ENCODE peak calls at places on chromosome 20, in seven cellular contexts. Z is cardiac fibroblast, N is prostate gland, A is ACHN, C is BE2C, Q is occipital lobe, B is iPS-NIHi11. G is an unnamed sample.

GRCh38 chr20:17453592-17453991 is 77.6 kb downstream of the BFSP1 start:
- DNase-seq in Z (no peak), N (no peak), A (no peak), C (no peak), Q (no peak), B (no peak), G (no peak)

GRCh38 chr20:35199696-35200095 is 26.8 kb upstream of the MMP24 start:
- DNase-seq in Z (no peak), N (no peak), A (no peak), C (no peak), Q (no peak), B (no peak), G (no peak)

GRCh38 chr20:38609828-38610227 is 8.2 kb downstream of the ARHGAP40 start:
- DNase-seq in Z (no peak), N (no peak), A (no peak), C (no peak), Q (no peak), B (no peak), G (no peak)

GRCh38 chr20:24955045-24955444 is 6.0 kb downstream of the CST7 start:
- DNase-seq in Z (no peak), N (no peak), A (no peak), C (no peak), Q (no peak), B (no peak), G (no peak)

GRCh38 chr20:61100489-61100888 is 151.6 kb upstream of the CDH4 start:
- DNase-seq in Z (no peak), N (no peak), A (no peak), C (no peak), Q (no peak), B (no peak), G (no peak)

GRCh38 chr20:63092660-63093215 is 86.0 kb upstream of the BHLHE23 start:
- DNase-seq in Z (no peak), N (no peak), A (no peak), C (peak), Q (no peak), B (peak), G (no peak)

GRCh38 chr20:9555781-9556180 is 41.4 kb downstream of the LAMP5 start:
- DNase-seq in Z (no peak), N (no peak), A (no peak), C (no peak), Q (no peak), B (no peak), G (no peak)

GRCh38 chr20:61765081-61765870 is 300.4 kb downstream of the TAF4 start:
- DNase-seq in Z (no peak), N (no peak), A (no peak), C (no peak), Q (no peak), B (no peak), G (no peak)

GRCh38 chr20:59598625-59599310 is 5.6 kb upstream of the PHACTR3 start:
- DNase-seq in Z (peak), N (no peak), A (peak), C (peak), Q (peak), B (peak), G (peak)

GRCh38 chr20:5835234-5835845 is 85.1 kb downstream of the SHLD1 start:
- DNase-seq in Z (peak), N (no peak), A (no peak), C (peak), Q (no peak), B (no peak), G (peak)

GRCh38 chr20:59032713-59033059 is 551 bp upstream of the ATP5F1E start:
- DNase-seq in Z (peak), N (no peak), A (peak), C (peak), Q (no peak), B (peak), G (no peak)

GRCh38 chr20:6026051-6026450 is 27.8 kb downstream of the LRRN4 start:
- DNase-seq in Z (no peak), N (no peak), A (no peak), C (no peak), Q (no peak), B (no peak), G (peak)

GRCh38 chr20:51886341-51886740 is 84.0 kb upstream of the SALL4 start:
- DNase-seq in Z (peak), N (no peak), A (no peak), C (no peak), Q (no peak), B (no peak), G (no peak)

GRCh38 chr20:24705486-24705885 is 236.1 kb downstream of the SYNDIG1 start:
- DNase-seq in Z (no peak), N (no peak), A (no peak), C (no peak), Q (no peak), B (no peak), G (no peak)

GRCh38 chr20:45433316-45433715 is 17.4 kb downstream of the PIGT start:
- DNase-seq in Z (peak), N (no peak), A (peak), C (no peak), Q (peak), B (no peak), G (peak)

GRCh38 chr20:51862796-51863195 is 60.5 kb upstream of the SALL4 start:
- DNase-seq in Z (no peak), N (no peak), A (no peak), C (no peak), Q (no peak), B (no peak), G (no peak)

GRCh38 chr20:1087311-1087710 is 31.1 kb upstream of the PSMF1 start:
- DNase-seq in Z (no peak), N (no peak), A (no peak), C (no peak), Q (no peak), B (no peak), G (no peak)

GRCh38 chr20:36439040-36439730 is 102.1 kb upstream of the MYL9 start:
- DNase-seq in Z (peak), N (peak), A (peak), C (peak), Q (peak), B (peak), G (peak)

GRCh38 chr20:32516985-32517873 is 67.9 kb downstream of the NOL4L start:
- DNase-seq in Z (peak), N (no peak), A (no peak), C (peak), Q (no peak), B (no peak), G (no peak)

GRCh38 chr20:24977797-24978196 is 14.8 kb downstream of the APMAP start:
- DNase-seq in Z (no peak), N (no peak), A (no peak), C (no peak), Q (no peak), B (no peak), G (no peak)

GRCh38 chr20:46056970-46057855 is 28.2 kb downstream of the SLC12A5 start:
- DNase-seq in Z (peak), N (no peak), A (peak), C (no peak), Q (no peak), B (peak), G (peak)

GRCh38 chr20:47706345-47706744 is 78.9 kb downstream of the SULF2 start:
- DNase-seq in Z (no peak), N (no peak), A (no peak), C (no peak), Q (no peak), B (no peak), G (no peak)

GRCh38 chr20:431012-431904 is 23.2 kb downstream of the RBCK1 start:
- DNase-seq in Z (peak), N (peak), A (peak), C (peak), Q (peak), B (peak), G (peak)

GRCh38 chr20:35226775-35227681 is 538 bp downstream of the MMP24 start:
- DNase-seq in Z (peak), N (no peak), A (peak), C (peak), Q (peak), B (peak), G (peak)

GRCh38 chr20:5067877-5068276 is 51.9 kb downstream of the PCNA start:
- DNase-seq in Z (no peak), N (no peak), A (no peak), C (no peak), Q (no peak), B (no peak), G (no peak)

GRCh38 chr20:44526129-44526528 is 4.3 kb upstream of the SERINC3 start:
- DNase-seq in Z (peak), N (no peak), A (no peak), C (no peak), Q (no peak), B (no peak), G (peak)

GRCh38 chr20:58306421-58307261 is 2.9 kb upstream of the RAB22A start:
- DNase-seq in Z (peak), N (no peak), A (peak), C (no peak), Q (no peak), B (no peak), G (peak)

GRCh38 chr20:4136967-4137334 is 121.6 kb upstream of the RNF24 start:
- DNase-seq in Z (no peak), N (no peak), A (no peak), C (no peak), Q (no peak), B (no peak), G (no peak)

GRCh38 chr20:36950432-36951197 is 893 bp downstream of the SAMHD1 start:
- DNase-seq in Z (peak), N (peak), A (peak), C (no peak), Q (no peak), B (peak), G (peak)

GRCh38 chr20:56440346-56441007 is 27.9 kb upstream of the RTF2 start:
- DNase-seq in Z (no peak), N (no peak), A (no peak), C (no peak), Q (no peak), B (no peak), G (no peak)

GRCh38 chr20:59776059-59776603 is 157.3 kb downstream of the SYCP2 start:
- DNase-seq in Z (no peak), N (no peak), A (no peak), C (no peak), Q (no peak), B (no peak), G (no peak)

GRCh38 chr20:51553897-51554504 is 11.5 kb upstream of the NFATC2 start:
- DNase-seq in Z (peak), N (no peak), A (no peak), C (no peak), Q (no peak), B (no peak), G (peak)

GRCh38 chr20:49132995-49133451 is 55.1 kb downstream of the STAU1 start:
- DNase-seq in Z (peak), N (peak), A (peak), C (peak), Q (no peak), B (peak), G (peak)

G was measured in fibroblast of pulmonary artery.